ENCODE peak calls at places on chromosomes 7 and 10, in six cellular contexts. C, E, U, L, I and M are unnamed samples.

GRCh38 chr7:40604601-40605438 is 470.0 kb downstream of the SUGCT start:
- DNase-seq in C (peak; percentile 43), E (peak; percentile 67), U (peak; percentile 80), L (peak; percentile 6), I (no peak), M (peak; percentile 50)

GRCh38 chr7:107697246-107698044 is 36.8 kb downstream of the SLC26A4 start:
- DNase-seq in C (no peak), E (no peak), U (no peak), L (no peak), I (no peak), M (no peak)

GRCh38 chr10:44326474-44327030 is 58.3 kb downstream of the CXCL12 start:
- DNase-seq in C (no peak), E (no peak), U (no peak), L (no peak), I (no peak), M (no peak)

GRCh38 chr10:78267070-78267469 is 233.4 kb downstream of the RPS24 start:
- DNase-seq in C (no peak), E (no peak), U (no peak), L (no peak), I (no peak), M (no peak)

GRCh38 chr7:129343099-129343700 is 91.0 kb upstream of the STRIP2 start:
- DNase-seq in C (peak; percentile 65), E (no peak), U (peak; percentile 78), L (no peak), I (peak; percentile 40), M (no peak)

GRCh38 chr7:44498230-44498954 is 7.9 kb upstream of the NUDCD3 start:
- DNase-seq in C (no peak), E (no peak), U (no peak), L (no peak), I (no peak), M (no peak)

GRCh38 chr7:71329030-71329668 is 197.2 kb downstream of the GALNT17 start:
- DNase-seq in C (no peak), E (no peak), U (no peak), L (no peak), I (no peak), M (no peak)

GRCh38 chr10:25633542-25633941 is 300.5 kb upstream of the MYO3A start:
- DNase-seq in C (no peak), E (no peak), U (no peak), L (no peak), I (no peak), M (no peak)

GRCh38 chr7:12139421-12139820 is 71.7 kb upstream of the TMEM106B start:
- DNase-seq in C (peak; percentile 94), E (no peak), U (no peak), L (no peak), I (no peak), M (no peak)

GRCh38 chr7:102992509-102992819 is 79.7 kb downstream of the LRRC17 start:
- DNase-seq in C (no peak), E (no peak), U (no peak), L (no peak), I (no peak), M (no peak)

GRCh38 chr10:51422311-51423120 is 276.9 kb downstream of the CSTF2T start:
- DNase-seq in C (peak; percentile 53), E (no peak), U (peak; percentile 75), L (peak; percentile 18), I (no peak), M (peak; percentile 51)

GRCh38 chr7:107359520-107360316 is 110.1 kb upstream of the GPR22 start:
- DNase-seq in C (no peak), E (no peak), U (no peak), L (no peak), I (no peak), M (no peak)

GRCh38 chr7:132482866-132483265 is 93.4 kb downstream of the PLXNA4 start:
- DNase-seq in C (no peak), E (no peak), U (no peak), L (no peak), I (no peak), M (no peak)

GRCh38 chr7:140005341-140005740 is 57.4 kb downstream of the PARP12 start:
- DNase-seq in C (no peak), E (no peak), U (no peak), L (no peak), I (no peak), M (no peak)

GRCh38 chr10:23172846-23173548 is 19.1 kb upstream of the PTF1A start:
- DNase-seq in C (no peak), E (no peak), U (no peak), L (no peak), I (no peak), M (no peak)

GRCh38 chr10:46035923-46036849 is 5.8 kb upstream of the NCOA4 start:
- DNase-seq in C (peak; percentile 15), E (no peak), U (no peak), L (no peak), I (no peak), M (no peak)

GRCh38 chr10:76352300-76352699 is 920.9 kb downstream of the LRMDA start:
- DNase-seq in C (peak; percentile 98), E (no peak), U (no peak), L (no peak), I (no peak), M (no peak)

GRCh38 chr7:153638821-153639435 is 413.3 kb upstream of the DPP6 start:
- DNase-seq in C (no peak), E (no peak), U (no peak), L (no peak), I (no peak), M (no peak)

GRCh38 chr10:47346572-47347302 is 1.4 kb upstream of the RBP3 start:
- DNase-seq in C (no peak), E (no peak), U (no peak), L (no peak), I (no peak), M (peak; percentile 69)

GRCh38 chr7:55132890-55133551 is 114.2 kb downstream of the EGFR start:
- DNase-seq in C (peak; percentile 100), E (peak; percentile 34), U (no peak), L (peak; percentile 10), I (no peak), M (peak; percentile 49)